ENCODE peak calls at places on chromosomes 12 and 14, in five cellular contexts. P is heart right ventricle; B is aorta; J is stimulated activated CD8-positive, alpha-beta memory T cell treated with anti-CD3 and anti-CD28 coated beads, Interleukin-4, amount 100 ng/mL, for 48 hours; T is stimulated activated CD4-positive, alpha-beta T cell treated with anti-CD3 and anti-CD28 coated beads, Interleukin-4, amount 100 ng/mL, for 48 hours. E is an unnamed sample.

GRCh38 chr12:100672075-100672592 is 98.7 kb downstream of the GAS2L3 start:
- DNase-seq in P (peak), B (no peak), J (peak), T (peak), E (no peak)

GRCh38 chr14:61154606-61155005 is 126.5 kb downstream of the TMEM30B start:
- DNase-seq in P (no peak), B (no peak), J (no peak), T (no peak), E (no peak)

GRCh38 chr14:68368850-68369249 is 424.0 kb downstream of the ZFP36L1 start:
- DNase-seq in P (no peak), B (no peak), J (no peak), T (no peak), E (no peak)

GRCh38 chr14:64910847-64911495 is 3.3 kb upstream of the CHURC1 start:
- DNase-seq in P (no peak), B (no peak), J (no peak), T (no peak), E (no peak)

GRCh38 chr14:54106802-54107377 is 150.3 kb upstream of the BMP4 start:
- DNase-seq in P (no peak), B (peak), J (no peak), T (no peak), E (no peak)

GRCh38 chr12:112868459-112869041 is 38.2 kb upstream of the OAS1 start:
- DNase-seq in P (no peak), B (no peak), J (no peak), T (no peak), E (no peak)

GRCh38 chr12:27635349-27635972 is 60.8 kb upstream of the REP15 start:
- DNase-seq in P (no peak), B (no peak), J (no peak), T (no peak), E (no peak)

GRCh38 chr14:38405851-38406630 is 150.1 kb upstream of the CLEC14A start:
- DNase-seq in P (peak), B (no peak), J (no peak), T (no peak), E (no peak)

GRCh38 chr14:41225433-41225832 is 381.2 kb upstream of the LRFN5 start:
- DNase-seq in P (no peak), B (no peak), J (no peak), T (no peak), E (no peak)

GRCh38 chr14:89592961-89593360 is 175.9 kb upstream of the FOXN3 start:
- DNase-seq in P (no peak), B (no peak), J (no peak), T (no peak), E (no peak)

GRCh38 chr12:120199025-120199424 is 1.9 kb downstream of the RPLP0 start:
- DNase-seq in P (no peak), B (peak), J (peak), T (no peak), E (no peak)

GRCh38 chr12:121630791-121631190 is 4.5 kb downstream of the ORAI1 start:
- DNase-seq in P (no peak), B (no peak), J (no peak), T (no peak), E (no peak)

GRCh38 chr12:64006211-64006610 is 161.7 kb downstream of the SRGAP1 start:
- DNase-seq in P (no peak), B (no peak), J (no peak), T (no peak), E (no peak)

GRCh38 chr12:58291106-58291505 is 349.7 kb downstream of the ATP23 start:
- DNase-seq in P (no peak), B (no peak), J (no peak), T (no peak), E (no peak)

GRCh38 chr14:59067135-59067894 is 121.2 kb upstream of the DAAM1 start:
- DNase-seq in P (no peak), B (no peak), J (no peak), T (no peak), E (no peak)

GRCh38 chr14:65290830-65291229 is 121.7 kb upstream of the FUT8 start:
- DNase-seq in P (no peak), B (no peak), J (peak), T (no peak), E (no peak)

GRCh38 chr14:103623883-103624482 is 5.0 kb upstream of the KLC1 start:
- DNase-seq in P (peak), B (peak), J (no peak), T (no peak), E (no peak)

GRCh38 chr12:10457760-10458159 is 4.6 kb upstream of the KLRC1 start:
- DNase-seq in P (no peak), B (no peak), J (no peak), T (no peak), E (no peak)

GRCh38 chr14:24879661-24880381 is 170.1 kb downstream of the STXBP6 start:
- DNase-seq in P (no peak), B (no peak), J (no peak), T (no peak), E (no peak)

GRCh38 chr12:121791671-121792496 is 1.6 kb downstream of the RHOF start:
- DNase-seq in P (no peak), B (no peak), J (peak), T (no peak), E (peak)

GRCh38 chr14:21428930-21429329 is 27.0 kb downstream of the CHD8 start:
- DNase-seq in P (peak), B (no peak), J (no peak), T (no peak), E (no peak)

GRCh38 chr14:63862163-63862562 is 9.4 kb downstream of the SYNE2 start:
- DNase-seq in P (no peak), B (no peak), J (peak), T (no peak), E (no peak)

GRCh38 chr12:92968201-92968813 is 39.2 kb upstream of the EEA1 start:
- DNase-seq in P (no peak), B (no peak), J (no peak), T (no peak), E (no peak)

GRCh38 chr12:9104087-9104486 is 11.6 kb downstream of the A2M start:
- DNase-seq in P (no peak), B (no peak), J (no peak), T (no peak), E (no peak)

GRCh38 chr12:113390064-113391043 is 13.3 kb downstream of the SDS start:
- DNase-seq in P (no peak), B (no peak), J (no peak), T (no peak), E (no peak)

GRCh38 chr14:105398726-105399440 is 545 bp downstream of the TEX22 start:
- DNase-seq in P (no peak), B (peak), J (no peak), T (no peak), E (no peak)

GRCh38 chr12:13171921-13172859 is 24.3 kb upstream of the EMP1 start:
- DNase-seq in P (no peak), B (no peak), J (no peak), T (no peak), E (peak)

GRCh38 chr12:48165089-48166031 is 8.0 kb upstream of the ASB8 start:
- DNase-seq in P (no peak), B (no peak), J (no peak), T (no peak), E (no peak)

GRCh38 chr12:71440393-71441349 is 1.1 kb downstream of the LGR5 start:
- DNase-seq in P (no peak), B (peak), J (peak), T (no peak), E (no peak)

GRCh38 chr12:53467880-53468279 is 16.0 kb downstream of the PCBP2 start:
- DNase-seq in P (no peak), B (no peak), J (peak), T (no peak), E (no peak)

E was measured in posterior vena cava.